ENCODE peak calls at places on chromosome 12, in eight cellular contexts. G is A549; A is fibroblast of the conjunctiva; H is heart left ventricle; P is NCI-H1092 treated with DMSO at 0.1 percent for 48 hours; Q is hypothalamus; L is activated CD4-positive, alpha-beta T cell treated with anti-CD3 and anti-CD28 coated beads, Interleukin-2, amount 50 U/mL, for 1 hour; T is stimulated activated CD8-positive, alpha-beta memory T cell treated with anti-CD3 and anti-CD28 coated beads, Interleukin-4, amount 100 ng/mL, for 1 hour. W is an unnamed sample.

GRCh38 chr12:92914170-92914569 is 14.9 kb downstream of the EEA1 start:
- DNase-seq in G (no peak), A (no peak), H (no peak), P (no peak), Q (no peak), L (no peak), T (no peak), W (no peak)

GRCh38 chr12:130401703-130402102 is 64.0 kb downstream of the PIWIL1 start:
- DNase-seq in G (peak), A (no peak), H (no peak), P (no peak), Q (no peak), L (no peak), T (no peak), W (no peak)

GRCh38 chr12:78871566-78871965 is 7.0 kb downstream of the SYT1 start:
- DNase-seq in G (no peak), A (no peak), H (no peak), P (no peak), Q (no peak), L (no peak), T (no peak), W (no peak)

GRCh38 chr12:58204086-58204485 is 262.7 kb downstream of the ATP23 start:
- DNase-seq in G (no peak), A (no peak), H (no peak), P (no peak), Q (no peak), L (no peak), T (no peak), W (no peak)

GRCh38 chr12:122944588-122944987 is 21.7 kb downstream of the ABCB9 start:
- DNase-seq in G (peak), A (no peak), H (no peak), P (no peak), Q (peak), L (no peak), T (no peak), W (no peak)

GRCh38 chr12:121927798-121928197 is 9.4 kb downstream of the CFAP251 start:
- DNase-seq in G (no peak), A (no peak), H (no peak), P (no peak), Q (no peak), L (no peak), T (no peak), W (no peak)

GRCh38 chr12:108779998-108780688 is 48.8 kb upstream of the CORO1C start:
- DNase-seq in G (no peak), A (peak), H (no peak), P (no peak), Q (no peak), L (no peak), T (no peak), W (no peak)

GRCh38 chr12:54033106-54033979 is 493 bp downstream of the HOXC5 start:
- DNase-seq in G (peak), A (no peak), H (no peak), P (peak), Q (no peak), L (no peak), T (no peak), W (peak)

GRCh38 chr12:34398706-34399630 is 376.7 kb downstream of the ALG10 start:
- DNase-seq in G (no peak), A (no peak), H (peak), P (no peak), Q (no peak), L (no peak), T (no peak), W (no peak)

W was measured in 8988T.